ENCODE peak calls at places on chromosomes 13 and 19, in five cellular contexts. M is tibial artery, Q is thoracic aorta, C is activated B cell treated with CpG ODN at 0.5 μM for 24 hours, U is lower leg skin. D is an unnamed sample.

GRCh38 chr13:110301606-110302131 is 5.3 kb downstream of the COL4A1 start:
- DNase-seq in U (no peak), M (no peak), C (no peak), Q (no peak), D (no peak)

GRCh38 chr13:41942462-41943094 is 18.3 kb downstream of the VWA8 start:
- DNase-seq in Q (no peak), C (no peak), M (no peak), U (no peak), D (no peak)

GRCh38 chr13:96075953-96076543 is 13.9 kb upstream of the HS6ST3 start:
- DNase-seq in U (no peak), C (no peak), Q (no peak), M (no peak), D (no peak)

GRCh38 chr13:42574011-42574410 is at the start of gene TNFSF11:
- DNase-seq in C (peak), U (no peak), M (no peak), Q (no peak), D (no peak)

GRCh38 chr13:34867590-34867989 is 74.5 kb upstream of the NBEA start:
- DNase-seq in M (no peak), C (no peak), U (no peak), Q (no peak), D (no peak)

GRCh38 chr13:77619655-77620054 is 77.8 kb upstream of the SLAIN1 start:
- DNase-seq in C (no peak), Q (no peak), U (no peak), M (no peak), D (no peak)

GRCh38 chr13:79462895-79463294 is 18.1 kb upstream of the NDFIP2 start:
- DNase-seq in Q (no peak), U (no peak), C (no peak), M (no peak), D (no peak)

GRCh38 chr13:38321654-38322053 is 28.0 kb upstream of the UFM1 start:
- DNase-seq in Q (no peak), C (no peak), M (no peak), U (no peak), D (no peak)

GRCh38 chr13:50611117-50611781 is 232.2 kb downstream of the DLEU7 start:
- DNase-seq in U (no peak), C (no peak), M (no peak), Q (no peak), D (no peak)

GRCh38 chr19:2142173-2142829 is 9.1 kb downstream of the AP3D1 start:
- DNase-seq in Q (no peak), U (no peak), M (no peak), C (no peak), D (no peak)

GRCh38 chr13:26246154-26246553 is 7.8 kb upstream of the CDK8 start:
- DNase-seq in C (no peak), U (no peak), M (no peak), Q (no peak), D (no peak)

GRCh38 chr13:76992548-76993001 is 694 bp downstream of the CLN5 start:
- DNase-seq in C (peak), Q (no peak), M (peak), U (peak), D (no peak)

GRCh38 chr19:11198769-11199469 is 1.6 kb upstream of the KANK2 start:
- DNase-seq in U (no peak), C (no peak), M (peak), Q (no peak), D (no peak)

GRCh38 chr13:30618186-30618937 is 642 bp downstream of the USPL1 start:
- DNase-seq in Q (no peak), M (peak), C (peak), U (no peak), D (no peak)

GRCh38 chr19:51489113-51489512 is 10.8 kb downstream of the CEACAM18 start:
- DNase-seq in M (no peak), U (no peak), C (no peak), Q (no peak), D (no peak)

GRCh38 chr13:36175621-36176020 is 38.7 kb downstream of the SOHLH2 start:
- DNase-seq in U (no peak), M (no peak), C (no peak), Q (no peak), D (no peak)

GRCh38 chr13:109919715-109920375 is 133.5 kb upstream of the IRS2 start:
- DNase-seq in M (no peak), U (no peak), Q (no peak), C (no peak), D (no peak)

GRCh38 chr13:97976551-97977375 is 23.3 kb downstream of the IPO5 start:
- DNase-seq in C (no peak), Q (peak), U (no peak), M (no peak), D (no peak)

GRCh38 chr19:33325920-33326319 is 23.6 kb upstream of the CEBPA start:
- DNase-seq in Q (no peak), U (peak), M (peak), C (no peak), D (no peak)

GRCh38 chr13:42174344-42175162 is 97.4 kb upstream of the AKAP11 start:
- DNase-seq in C (no peak), U (no peak), M (no peak), Q (no peak), D (no peak)

GRCh38 chr19:815775-816499 is 5.8 kb downstream of the PLPPR3 start:
- DNase-seq in M (no peak), Q (no peak), C (no peak), U (no peak), D (no peak)

GRCh38 chr13:108682714-108683113 is 53.3 kb downstream of the MYO16 start:
- DNase-seq in C (no peak), M (no peak), Q (no peak), U (no peak), D (no peak)

GRCh38 chr13:51729853-51730553 is 74.0 kb downstream of the DHRS12 start:
- DNase-seq in U (peak), M (peak), C (no peak), Q (peak), D (no peak)

GRCh38 chr19:55173717-55174409 is 6.2 kb downstream of the SYT5 start:
- DNase-seq in Q (no peak), M (peak), C (no peak), U (no peak), D (peak)

GRCh38 chr13:67048084-67048792 is 181.9 kb downstream of the PCDH9 start:
- DNase-seq in Q (no peak), U (no peak), M (no peak), C (no peak), D (no peak)

GRCh38 chr19:46950526-46951235 is 69.0 kb upstream of the NPAS1 start:
- DNase-seq in U (no peak), M (no peak), Q (no peak), C (no peak), D (no peak)

GRCh38 chr13:110801044-110801443 is 87.5 kb downstream of the ING1 start:
- DNase-seq in U (no peak), M (no peak), Q (no peak), C (no peak), D (no peak)

GRCh38 chr19:39115105-39115847 is 10.3 kb upstream of the PAK4 start:
- DNase-seq in U (no peak), Q (no peak), M (no peak), C (no peak), D (no peak)
- TF ChIP-seq CTCF in U (no peak), Q (no peak), M (no peak), C (no peak), D (no peak)

DNA sequence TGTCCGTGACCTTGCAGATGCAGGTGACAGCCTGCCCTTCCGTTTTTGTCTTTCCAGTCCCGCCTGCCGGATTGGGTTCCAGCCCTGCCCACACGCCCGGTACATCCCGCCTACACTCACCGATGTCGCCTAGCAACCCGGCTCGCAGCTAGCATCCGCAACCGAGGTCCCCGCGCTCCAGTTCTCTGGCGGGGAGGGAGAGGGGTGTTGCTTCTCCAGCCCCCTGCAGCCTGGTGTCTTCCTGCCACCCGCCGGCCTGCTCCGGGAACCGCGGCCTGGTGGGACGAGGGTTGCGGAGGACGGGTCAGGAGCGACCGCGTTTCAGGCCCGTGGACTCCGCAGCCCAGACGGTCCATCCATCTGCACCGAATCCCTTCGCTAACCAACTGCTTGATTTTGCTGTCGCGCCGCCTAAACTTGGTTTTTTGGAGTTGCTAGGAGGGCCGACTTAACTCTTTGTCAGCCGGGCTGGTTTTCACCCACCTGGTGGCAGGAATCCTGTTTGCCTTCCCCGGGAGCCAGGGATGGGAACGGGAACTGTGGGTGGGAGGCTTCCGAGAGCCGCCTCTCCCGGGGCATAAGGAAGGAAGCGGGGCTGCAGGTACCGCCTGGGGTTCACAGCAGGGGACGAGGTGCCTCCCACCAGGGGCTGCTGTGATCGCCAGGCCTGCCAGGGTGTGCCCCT is 15.4 kb upstream of the MATK start:
- DNase-seq in U (peak), Q (no peak), M (no peak), C (peak), D (no peak)
- TF ChIP-seq CTCF in U (no peak), Q (no peak), M (no peak), C (no peak), D (peak)

GRCh38 chr19:29785955-29786589 is 25.7 kb upstream of the CCNE1 start:
- DNase-seq in C (no peak), U (no peak), M (no peak), Q (no peak), D (no peak)
- TF ChIP-seq CTCF in C (no peak), U (no peak), M (no peak), Q (no peak), D (no peak)

GRCh38 chr19:52962394-52963228 is at the start of gene ZNF816:
- DNase-seq in U (peak), M (peak), C (peak), Q (peak), D (peak)
- TF ChIP-seq CTCF in U (no peak), M (no peak), C (no peak), Q (no peak), D (no peak)

GRCh38 chr19:5864013-5864720 is 6.2 kb downstream of the FUT5 start:
- DNase-seq in M (no peak), C (no peak), Q (no peak), U (no peak), D (no peak)

GRCh38 chr19:5865772-5866171 is 4.6 kb downstream of the FUT5 start:
- DNase-seq in Q (no peak), U (no peak), C (no peak), M (no peak), D (no peak)

GRCh38 chr19:5867201-5868136 is 2.9 kb downstream of the FUT5 start:
- DNase-seq in C (no peak), M (no peak), Q (no peak), U (no peak), D (no peak)

GRCh38 chr19:5863030-5863665 is 7.2 kb downstream of the FUT5 start:
- DNase-seq in C (no peak), Q (no peak), U (no peak), M (no peak), D (no peak)

GRCh38 chr19:5864725-5865486 is 5.4 kb downstream of the FUT5 start:
- DNase-seq in C (no peak), Q (no peak), M (no peak), U (no peak), D (no peak)
- TF ChIP-seq CTCF in C (no peak), Q (peak), M (no peak), U (no peak), D (peak)

GRCh38 chr19:35612559-35613321 is at the start of gene HAUS5:
- DNase-seq in C (peak), U (peak), M (peak), Q (peak), D (peak)
- TF ChIP-seq CTCF in C (no peak), U (no peak), M (no peak), Q (no peak), D (no peak)

GRCh38 chr19:29967623-29968022 is 25.6 kb downstream of the URI1 start:
- DNase-seq in C (no peak), M (no peak), U (no peak), Q (no peak), D (no peak)

GRCh38 chr19:29964171-29964570 is 22.1 kb downstream of the URI1 start:
- DNase-seq in C (no peak), M (no peak), Q (no peak), U (no peak), D (no peak)

GRCh38 chr19:29963576-29963975 is 21.5 kb downstream of the URI1 start:
- DNase-seq in M (no peak), C (no peak), Q (no peak), U (no peak), D (no peak)

GRCh38 chr19:29965529-29965928 is 23.5 kb downstream of the URI1 start:
- DNase-seq in C (no peak), U (no peak), Q (no peak), M (no peak), D (no peak)

DNA sequence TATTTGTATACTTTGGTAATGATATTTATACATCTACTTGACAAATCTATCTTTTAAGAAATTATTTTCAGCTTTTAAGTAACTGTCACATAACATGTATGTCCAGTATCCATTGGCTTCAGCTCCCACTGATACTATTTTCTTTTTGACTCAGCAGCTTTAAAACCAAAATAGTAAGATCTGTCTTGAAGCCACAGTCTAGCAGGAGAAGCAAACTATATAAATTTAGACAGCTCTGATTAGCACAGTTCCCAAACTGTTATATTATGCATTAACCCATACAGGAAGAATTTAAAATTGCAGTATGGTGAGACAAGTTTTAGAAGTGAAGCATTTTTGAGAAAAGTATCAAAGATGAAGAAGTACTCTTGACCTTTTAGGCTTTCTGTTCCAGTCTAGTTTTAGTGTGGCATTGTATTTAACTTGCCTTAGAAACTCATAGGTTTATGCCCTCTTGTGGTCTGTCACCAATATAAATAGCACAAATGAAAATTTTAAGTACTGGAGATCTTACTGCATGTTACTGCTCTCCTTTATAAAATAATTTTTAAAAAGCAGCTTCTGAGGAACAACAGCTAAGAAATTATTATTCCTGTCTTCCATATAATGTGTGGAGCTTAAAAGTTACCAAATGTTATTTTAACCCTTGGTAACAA is 24.7 kb downstream of the URI1 start:
- DNase-seq in Q (no peak), C (no peak), M (no peak), U (no peak), D (no peak)
- TF ChIP-seq CTCF in Q (no peak), C (no peak), M (no peak), U (no peak), D (no peak)